ENCODE peak calls at places on chromosome 3, in four cellular contexts. I is activated naive CD4-positive, alpha-beta T cell treated with anti-CD3 and anti-CD28 coated beads, Interleukin-2, amount 10 ng/mL, durations not matched to agents 7 days and 5 days; R is AG09309; C is RWPE1. L is an unnamed sample.

GRCh38 chr3:8110966-8111798 is 390.4 kb upstream of the LMCD1 start:
- DNase-seq in C (peak), I (peak), R (peak), L (peak)

GRCh38 chr3:47478022-47478421 is 2.3 kb upstream of the SCAP start:
- DNase-seq in C (no peak), I (no peak), R (no peak), L (no peak)

GRCh38 chr3:146540978-146541377 is 3.4 kb downstream of the PLSCR1 start:
- DNase-seq in C (no peak), R (no peak), I (no peak), L (no peak)

GRCh38 chr3:87311309-87311708 is 34.9 kb upstream of the POU1F1 start:
- DNase-seq in C (no peak), I (no peak), R (no peak), L (no peak)

GRCh38 chr3:131142580-131142979 is 115.9 kb downstream of the NEK11 start:
- DNase-seq in C (no peak), I (no peak), R (no peak), L (no peak)

GRCh38 chr3:133930341-133930933 is 34.8 kb upstream of the RAB6B start:
- DNase-seq in C (peak), I (no peak), R (peak), L (peak)

GRCh38 chr3:39180546-39181346 is 11.6 kb downstream of the XIRP1 start:
- DNase-seq in I (peak), C (peak), R (no peak), L (peak)

GRCh38 chr3:76349715-76350480 is 564.5 kb upstream of the ZNF717 start:
- DNase-seq in I (no peak), R (no peak), C (no peak), L (no peak)

GRCh38 chr3:102089904-102090492 is 240.7 kb downstream of the NFKBIZ start:
- DNase-seq in I (no peak), R (peak), C (no peak), L (no peak)

GRCh38 chr3:172107403-172107802 is 68.0 kb downstream of the FNDC3B start:
- DNase-seq in I (peak), R (no peak), C (no peak), L (peak)

GRCh38 chr3:108380128-108380795 is 83.9 kb downstream of the HHLA2 start:
- DNase-seq in I (no peak), R (no peak), C (no peak), L (no peak)

GRCh38 chr3:66606868-66607267 is 106.0 kb upstream of the LRIG1 start:
- DNase-seq in C (no peak), R (no peak), I (no peak), L (no peak)

GRCh38 chr3:4930501-4930900 is 48.7 kb upstream of the BHLHE40 start:
- DNase-seq in I (no peak), R (no peak), C (no peak), L (no peak)

GRCh38 chr3:165256554-165256953 is 60.4 kb upstream of the SLITRK3 start:
- DNase-seq in C (no peak), I (no peak), R (no peak), L (no peak)

GRCh38 chr3:169310190-169310918 is 353.2 kb downstream of the MECOM start:
- DNase-seq in R (no peak), C (no peak), I (no peak), L (no peak)

GRCh38 chr3:143648218-143648617 is 200.1 kb downstream of the SLC9A9 start:
- DNase-seq in R (no peak), I (no peak), C (no peak), L (no peak)

GRCh38 chr3:15272431-15273196 is 59.8 kb downstream of the SH3BP5 start:
- DNase-seq in R (no peak), I (peak), C (no peak), L (no peak)

GRCh38 chr3:54777141-54777540 is 150.7 kb downstream of the LRTM1 start:
- DNase-seq in I (no peak), C (no peak), R (no peak), L (no peak)

GRCh38 chr3:114498779-114499370 is 205.0 kb downstream of the TIGIT start:
- DNase-seq in C (peak), R (peak), I (no peak), L (peak)

GRCh38 chr3:175294793-175295192 is 435.7 kb downstream of the NAALADL2 start:
- DNase-seq in R (no peak), C (no peak), I (no peak), L (no peak)

GRCh38 chr3:70984756-70985155 is 598.8 kb downstream of the FOXP1 start:
- DNase-seq in R (no peak), I (no peak), C (no peak), L (no peak)